ENCODE peak calls at places on chromosome 16, in ten cellular contexts. M, T, F, H, Z, P, C, N, S and O are unnamed samples.

GRCh38 chr16:3839402-3840184 is 40.9 kb downstream of the CREBBP start:
- DNase-seq in T (no peak), M (no peak), N (no peak), S (no peak), F (no peak), H (no peak), C (no peak), Z (no peak), P (no peak), O (no peak)

GRCh38 chr16:80006175-80006895 is 405.8 kb upstream of the MAF start:
- DNase-seq in C (no peak), M (no peak), H (no peak), S (no peak), P (no peak), T (peak), N (no peak), Z (no peak), F (no peak), O (no peak)

GRCh38 chr16:3824121-3824795 is 56.3 kb downstream of the CREBBP start:
- DNase-seq in T (no peak), P (no peak), N (no peak), H (no peak), S (no peak), F (no peak), C (no peak), Z (no peak), M (no peak), O (no peak)

GRCh38 chr16:88910284-88911147 is 44.1 kb upstream of the PABPN1L start:
- DNase-seq in N (no peak), Z (no peak), F (no peak), T (no peak), C (no peak), H (no peak), P (no peak), S (no peak), M (no peak), O (no peak)

GRCh38 chr16:22635345-22635744 is 124.7 kb downstream of the NPIPB5 start:
- DNase-seq in H (no peak), F (no peak), Z (no peak), S (no peak), M (no peak), C (no peak), P (no peak), T (no peak), N (no peak), O (no peak)

GRCh38 chr16:88284626-88285513 is 97.9 kb upstream of the ZNF469 start:
- DNase-seq in C (no peak), M (peak), N (no peak), P (no peak), S (no peak), F (no peak), Z (no peak), T (no peak), H (no peak), O (no peak)

GRCh38 chr16:71723537-71724319 is 773 bp downstream of the PHLPP2 start:
- DNase-seq in Z (peak), F (peak), N (no peak), C (peak), S (peak), P (peak), M (peak), H (peak), T (peak), O (no peak)

GRCh38 chr16:3490911-3491629 is 4.2 kb downstream of the C16orf90 start:
- DNase-seq in F (no peak), Z (peak), H (no peak), N (no peak), C (no peak), S (no peak), P (no peak), M (peak), T (no peak), O (no peak)

GRCh38 chr16:49696414-49697101 is 159.4 kb downstream of the ZNF423 start:
- DNase-seq in M (no peak), C (no peak), Z (no peak), S (peak), P (no peak), N (no peak), H (no peak), F (no peak), T (no peak), O (no peak)